ENCODE peak calls at places on chromosomes 13 and 19, in ten cellular contexts. One of them, this sample, is unnamed.

GRCh38 chr13:52405767-52406494 is at the start of gene THSD1:
- DNase-seq in psoas muscle: peak; percentile 75
- DNase-seq in body of pancreas: peak; percentile 34
- DNase-seq in left lung: peak; percentile 85
- DNase-seq in IMR-90: peak; percentile 41
- DNase-seq in foreskin keratinocyte: peak; percentile 35
- DNase-seq in osteoblast: peak; percentile 94
- DNase-seq in right lobe of liver: peak; percentile 84
- DNase-seq in CD8-positive, alpha-beta T cell: no peak
- DNase-seq in mammary epithelial cell: peak; percentile 53
- DNase-seq in this sample: peak; percentile 71

GRCh38 chr19:28941833-28942232 is 271.1 kb downstream of the UQCRFS1 start:
- DNase-seq in psoas muscle: no peak
- DNase-seq in body of pancreas: no peak
- DNase-seq in left lung: no peak
- DNase-seq in IMR-90: no peak
- DNase-seq in foreskin keratinocyte: no peak
- DNase-seq in osteoblast: no peak
- DNase-seq in right lobe of liver: no peak
- DNase-seq in CD8-positive, alpha-beta T cell: no peak
- DNase-seq in mammary epithelial cell: no peak
- DNase-seq in this sample: no peak

GRCh38 chr19:45442927-45443461 is 19.3 kb upstream of the ERCC1 start:
- DNase-seq in psoas muscle: peak; percentile 51
- DNase-seq in body of pancreas: no peak
- DNase-seq in left lung: peak; percentile 80
- DNase-seq in IMR-90: peak; percentile 59
- DNase-seq in foreskin keratinocyte: peak; percentile 40
- DNase-seq in osteoblast: peak; percentile 69
- DNase-seq in right lobe of liver: peak; percentile 67
- DNase-seq in CD8-positive, alpha-beta T cell: no peak
- DNase-seq in mammary epithelial cell: no peak
- DNase-seq in this sample: peak; percentile 90

GRCh38 chr13:106522898-106523525 is 12.4 kb downstream of the EFNB2 start:
- DNase-seq in psoas muscle: no peak
- DNase-seq in body of pancreas: no peak
- DNase-seq in left lung: no peak
- DNase-seq in IMR-90: no peak
- DNase-seq in foreskin keratinocyte: no peak
- DNase-seq in osteoblast: no peak
- DNase-seq in right lobe of liver: no peak
- DNase-seq in CD8-positive, alpha-beta T cell: no peak
- DNase-seq in mammary epithelial cell: peak; percentile 23
- DNase-seq in this sample: no peak

GRCh38 chr19:28670894-28671293 is 542.1 kb downstream of the UQCRFS1 start:
- DNase-seq in psoas muscle: no peak
- DNase-seq in body of pancreas: no peak
- DNase-seq in left lung: no peak
- DNase-seq in IMR-90: no peak
- DNase-seq in foreskin keratinocyte: no peak
- DNase-seq in osteoblast: no peak
- DNase-seq in right lobe of liver: no peak
- DNase-seq in CD8-positive, alpha-beta T cell: no peak
- DNase-seq in mammary epithelial cell: no peak
- DNase-seq in this sample: no peak

GRCh38 chr13:22883961-22884360 is 296.8 kb upstream of the SGCG start:
- DNase-seq in psoas muscle: no peak
- DNase-seq in body of pancreas: no peak
- DNase-seq in left lung: no peak
- DNase-seq in IMR-90: no peak
- DNase-seq in foreskin keratinocyte: no peak
- DNase-seq in osteoblast: no peak
- DNase-seq in right lobe of liver: no peak
- DNase-seq in CD8-positive, alpha-beta T cell: no peak
- DNase-seq in mammary epithelial cell: no peak
- DNase-seq in this sample: no peak

GRCh38 chr19:9156304-9156703 is 16.1 kb downstream of the ZNF317 start:
- DNase-seq in psoas muscle: no peak
- DNase-seq in body of pancreas: no peak
- DNase-seq in left lung: no peak
- DNase-seq in IMR-90: no peak
- DNase-seq in foreskin keratinocyte: no peak
- DNase-seq in osteoblast: no peak
- DNase-seq in right lobe of liver: no peak
- DNase-seq in CD8-positive, alpha-beta T cell: no peak
- DNase-seq in mammary epithelial cell: no peak
- DNase-seq in this sample: no peak

GRCh38 chr13:98396071-98396710 is 180.7 kb downstream of the STK24 start:
- DNase-seq in psoas muscle: no peak
- DNase-seq in body of pancreas: no peak
- DNase-seq in left lung: no peak
- DNase-seq in IMR-90: peak; percentile 6
- DNase-seq in foreskin keratinocyte: no peak
- DNase-seq in osteoblast: no peak
- DNase-seq in right lobe of liver: no peak
- DNase-seq in CD8-positive, alpha-beta T cell: no peak
- DNase-seq in mammary epithelial cell: no peak
- DNase-seq in this sample: peak; percentile 32

GRCh38 chr13:105050696-105051095 is 1484.8 kb downstream of the EFNB2 start:
- DNase-seq in psoas muscle: no peak
- DNase-seq in body of pancreas: no peak
- DNase-seq in left lung: no peak
- DNase-seq in IMR-90: peak; percentile 4
- DNase-seq in foreskin keratinocyte: no peak
- DNase-seq in osteoblast: no peak
- DNase-seq in right lobe of liver: no peak
- DNase-seq in CD8-positive, alpha-beta T cell: no peak
- DNase-seq in mammary epithelial cell: no peak
- DNase-seq in this sample: no peak

GRCh38 chr19:33683881-33684549 is 62.3 kb downstream of the CHST8 start:
- DNase-seq in psoas muscle: peak; percentile 29
- DNase-seq in body of pancreas: peak; percentile 47
- DNase-seq in left lung: no peak
- DNase-seq in IMR-90: peak; percentile 18
- DNase-seq in foreskin keratinocyte: peak; percentile 10
- DNase-seq in osteoblast: peak; percentile 95
- DNase-seq in right lobe of liver: peak; percentile 67
- DNase-seq in CD8-positive, alpha-beta T cell: no peak
- DNase-seq in mammary epithelial cell: peak; percentile 55
- DNase-seq in this sample: no peak

GRCh38 chr13:58823701-58824100 is 1192.2 kb downstream of the PCDH17 start:
- DNase-seq in psoas muscle: no peak
- DNase-seq in body of pancreas: no peak
- DNase-seq in left lung: peak; percentile 75
- DNase-seq in IMR-90: no peak
- DNase-seq in foreskin keratinocyte: no peak
- DNase-seq in osteoblast: no peak
- DNase-seq in right lobe of liver: no peak
- DNase-seq in CD8-positive, alpha-beta T cell: no peak
- DNase-seq in mammary epithelial cell: no peak
- DNase-seq in this sample: no peak

GRCh38 chr13:22061371-22061805 is 390.5 kb downstream of the FGF9 start:
- DNase-seq in psoas muscle: no peak
- DNase-seq in body of pancreas: no peak
- DNase-seq in left lung: no peak
- DNase-seq in IMR-90: no peak
- DNase-seq in foreskin keratinocyte: no peak
- DNase-seq in osteoblast: no peak
- DNase-seq in right lobe of liver: no peak
- DNase-seq in CD8-positive, alpha-beta T cell: peak; percentile 21
- DNase-seq in mammary epithelial cell: no peak
- DNase-seq in this sample: no peak

GRCh38 chr19:5172859-5173577 is 167.6 kb downstream of the PTPRS start:
- DNase-seq in psoas muscle: peak; percentile 25
- DNase-seq in body of pancreas: no peak
- DNase-seq in left lung: no peak
- DNase-seq in IMR-90: peak; percentile 98
- DNase-seq in foreskin keratinocyte: peak; percentile 98
- DNase-seq in osteoblast: peak; percentile 96
- DNase-seq in right lobe of liver: no peak
- DNase-seq in CD8-positive, alpha-beta T cell: no peak
- DNase-seq in mammary epithelial cell: peak; percentile 99
- DNase-seq in this sample: peak; percentile 77

GRCh38 chr13:93814658-93815057 is 588.1 kb downstream of the GPC6 start:
- DNase-seq in psoas muscle: no peak
- DNase-seq in body of pancreas: no peak
- DNase-seq in left lung: no peak
- DNase-seq in IMR-90: no peak
- DNase-seq in foreskin keratinocyte: no peak
- DNase-seq in osteoblast: no peak
- DNase-seq in right lobe of liver: no peak
- DNase-seq in CD8-positive, alpha-beta T cell: no peak
- DNase-seq in mammary epithelial cell: no peak
- DNase-seq in this sample: no peak

GRCh38 chr19:1166872-1167573 is 7.0 kb downstream of the SBNO2 start:
- DNase-seq in psoas muscle: no peak
- DNase-seq in body of pancreas: no peak
- DNase-seq in left lung: peak; percentile 79
- DNase-seq in IMR-90: no peak
- DNase-seq in foreskin keratinocyte: no peak
- DNase-seq in osteoblast: no peak
- DNase-seq in right lobe of liver: peak; percentile 58
- DNase-seq in CD8-positive, alpha-beta T cell: no peak
- DNase-seq in mammary epithelial cell: no peak
- DNase-seq in this sample: peak; percentile 52
- H3K27ac ChIP-seq in psoas muscle: no peak overlapping the region
- H3K27ac ChIP-seq in body of pancreas: peak overlapping the region; percentile 86
- H3K27ac ChIP-seq in left lung: peak overlapping the region; percentile 74
- H3K27ac ChIP-seq in IMR-90: no peak overlapping the region
- H3K27ac ChIP-seq in foreskin keratinocyte: no peak overlapping the region
- H3K27ac ChIP-seq in osteoblast: peak overlapping the region; percentile 61
- H3K27ac ChIP-seq in right lobe of liver: no peak overlapping the region
- H3K27ac ChIP-seq in CD8-positive, alpha-beta T cell: no peak overlapping the region
- H3K27ac ChIP-seq in mammary epithelial cell: no peak overlapping the region
- H3K27ac ChIP-seq in this sample: no peak overlapping the region

GRCh38 chr19:41413947-41414346 is 13.2 kb downstream of the B3GNT8 start:
- DNase-seq in psoas muscle: no peak
- DNase-seq in body of pancreas: no peak
- DNase-seq in left lung: no peak
- DNase-seq in IMR-90: no peak
- DNase-seq in foreskin keratinocyte: no peak
- DNase-seq in osteoblast: no peak
- DNase-seq in right lobe of liver: no peak
- DNase-seq in CD8-positive, alpha-beta T cell: no peak
- DNase-seq in mammary epithelial cell: no peak
- DNase-seq in this sample: no peak
- H3K4me1 ChIP-seq in psoas muscle: peaks cover 56% of the 10 kb centered on the region
- H3K4me1 ChIP-seq in body of pancreas: peaks cover 30% of the 10 kb centered on the region
- H3K4me1 ChIP-seq in left lung: peaks cover 70% of the 10 kb centered on the region
- H3K4me1 ChIP-seq in IMR-90: peaks cover 4% of the 10 kb centered on the region
- H3K4me1 ChIP-seq in foreskin keratinocyte: peaks cover 4% of the 10 kb centered on the region
- H3K4me1 ChIP-seq in osteoblast: peaks cover 10% of the 10 kb centered on the region
- H3K4me1 ChIP-seq in right lobe of liver: peaks cover 14% of the 10 kb centered on the region
- H3K4me1 ChIP-seq in CD8-positive, alpha-beta T cell: peaks cover 9% of the 10 kb centered on the region
- H3K4me1 ChIP-seq in mammary epithelial cell: peaks cover 22% of the 10 kb centered on the region
- H3K4me1 ChIP-seq in this sample: no peaks in the 10 kb centered on the region

GRCh38 chr19:23286477-23286876 is 36.3 kb upstream of the ZNF724 start:
- DNase-seq in psoas muscle: no peak
- DNase-seq in body of pancreas: no peak
- DNase-seq in left lung: no peak
- DNase-seq in IMR-90: no peak
- DNase-seq in foreskin keratinocyte: no peak
- DNase-seq in osteoblast: no peak
- DNase-seq in right lobe of liver: no peak
- DNase-seq in CD8-positive, alpha-beta T cell: no peak
- DNase-seq in mammary epithelial cell: no peak
- DNase-seq in this sample: no peak
- TF ChIP-seq CTCF in psoas muscle: no peak
- TF ChIP-seq CTCF in body of pancreas: peak; percentile 17
- TF ChIP-seq CTCF in left lung: no peak
- TF ChIP-seq CTCF in IMR-90: no peak
- TF ChIP-seq CTCF in foreskin keratinocyte: peak; percentile 6
- TF ChIP-seq CTCF in osteoblast: no peak
- TF ChIP-seq CTCF in right lobe of liver: no peak
- TF ChIP-seq CTCF in CD8-positive, alpha-beta T cell: peak; percentile 45
- TF ChIP-seq CTCF in mammary epithelial cell: no peak
- TF ChIP-seq CTCF in this sample: no peak

GRCh38 chr19:13012390-13012689 is 17.1 kb downstream of the NFIX start:
- DNase-seq in psoas muscle: no peak
- DNase-seq in body of pancreas: no peak
- DNase-seq in left lung: peak; percentile 56
- DNase-seq in IMR-90: no peak
- DNase-seq in foreskin keratinocyte: no peak
- DNase-seq in osteoblast: no peak
- DNase-seq in right lobe of liver: no peak
- DNase-seq in CD8-positive, alpha-beta T cell: no peak
- DNase-seq in mammary epithelial cell: no peak
- DNase-seq in this sample: no peak
- H3K27ac ChIP-seq in psoas muscle: peak overlapping the region; percentile 99
- H3K27ac ChIP-seq in body of pancreas: peak overlapping the region; percentile 45
- H3K27ac ChIP-seq in left lung: peak overlapping the region; percentile 77
- H3K27ac ChIP-seq in IMR-90: peak overlapping the region; percentile 97
- H3K27ac ChIP-seq in foreskin keratinocyte: no peak overlapping the region
- H3K27ac ChIP-seq in osteoblast: peak overlapping the region; percentile 98
- H3K27ac ChIP-seq in right lobe of liver: no peak overlapping the region
- H3K27ac ChIP-seq in CD8-positive, alpha-beta T cell: no peak overlapping the region
- H3K27ac ChIP-seq in mammary epithelial cell: peak overlapping the region; percentile 80
- H3K27ac ChIP-seq in this sample: peak overlapping the region; percentile 76

GRCh38 chr13:40973409-40973808 is 45.7 kb downstream of the ELF1 start:
- DNase-seq in psoas muscle: no peak
- DNase-seq in body of pancreas: no peak
- DNase-seq in left lung: no peak
- DNase-seq in IMR-90: no peak
- DNase-seq in foreskin keratinocyte: no peak
- DNase-seq in osteoblast: no peak
- DNase-seq in right lobe of liver: no peak
- DNase-seq in CD8-positive, alpha-beta T cell: no peak
- DNase-seq in mammary epithelial cell: no peak
- DNase-seq in this sample: no peak
- H3K4me1 ChIP-seq in psoas muscle: peaks cover 62% of the 10 kb centered on the region
- H3K4me1 ChIP-seq in body of pancreas: peaks cover 90% of the 10 kb centered on the region
- H3K4me1 ChIP-seq in left lung: peaks cover 100% of the 10 kb centered on the region
- H3K4me1 ChIP-seq in IMR-90: peaks cover 3% of the 10 kb centered on the region
- H3K4me1 ChIP-seq in foreskin keratinocyte: peaks cover 20% of the 10 kb centered on the region
- H3K4me1 ChIP-seq in osteoblast: peaks cover 9% of the 10 kb centered on the region
- H3K4me1 ChIP-seq in right lobe of liver: peaks cover 45% of the 10 kb centered on the region
- H3K4me1 ChIP-seq in CD8-positive, alpha-beta T cell: peaks cover 95% of the 10 kb centered on the region
- H3K4me1 ChIP-seq in mammary epithelial cell: peaks cover 8% of the 10 kb centered on the region
- H3K4me1 ChIP-seq in this sample: no peaks in the 10 kb centered on the region

GRCh38 chr19:57389194-57389729 is 392 bp upstream of the ZNF548 start:
- DNase-seq in psoas muscle: no peak
- DNase-seq in body of pancreas: no peak
- DNase-seq in left lung: no peak
- DNase-seq in IMR-90: no peak
- DNase-seq in foreskin keratinocyte: no peak
- DNase-seq in osteoblast: no peak
- DNase-seq in right lobe of liver: no peak
- DNase-seq in CD8-positive, alpha-beta T cell: no peak
- DNase-seq in mammary epithelial cell: no peak
- DNase-seq in this sample: no peak

GRCh38 chr19:57395710-57396109 is 6.1 kb downstream of the ZNF548 start:
- DNase-seq in psoas muscle: no peak
- DNase-seq in body of pancreas: no peak
- DNase-seq in left lung: no peak
- DNase-seq in IMR-90: no peak
- DNase-seq in foreskin keratinocyte: no peak
- DNase-seq in osteoblast: no peak
- DNase-seq in right lobe of liver: no peak
- DNase-seq in CD8-positive, alpha-beta T cell: no peak
- DNase-seq in mammary epithelial cell: no peak
- DNase-seq in this sample: no peak

GRCh38 chr19:57389730-57390598 is at the start of gene ZNF548:
- DNase-seq in psoas muscle: peak; percentile 97
- DNase-seq in body of pancreas: peak; percentile 93
- DNase-seq in left lung: peak; percentile 94
- DNase-seq in IMR-90: peak; percentile 100
- DNase-seq in foreskin keratinocyte: peak; percentile 92
- DNase-seq in osteoblast: peak; percentile 97
- DNase-seq in right lobe of liver: peak; percentile 95
- DNase-seq in CD8-positive, alpha-beta T cell: peak; percentile 93
- DNase-seq in mammary epithelial cell: peak; percentile 96
- DNase-seq in this sample: peak; percentile 99
- TF ChIP-seq CTCF in psoas muscle: peak; percentile 24
- TF ChIP-seq CTCF in body of pancreas: peak; percentile 58
- TF ChIP-seq CTCF in left lung: no peak
- TF ChIP-seq CTCF in IMR-90: peak; percentile 34
- TF ChIP-seq CTCF in foreskin keratinocyte: peak; percentile 40
- TF ChIP-seq CTCF in osteoblast: peak; percentile 11
- TF ChIP-seq CTCF in right lobe of liver: peak; percentile 5
- TF ChIP-seq CTCF in CD8-positive, alpha-beta T cell: no peak
- TF ChIP-seq CTCF in mammary epithelial cell: peak; percentile 30
- TF ChIP-seq CTCF in this sample: peak; percentile 29